ENCODE peak calls at places on chromosomes 12 and 14, in four cellular contexts. One of them, this sample, is unnamed.

GRCh38 chr14:76924363-76925151 is 98.3 kb downstream of the LRRC74A start:
- DNase-seq in fibroblast of lung: peak
- DNase-seq in CD4-positive, CD25-positive, alpha-beta regulatory T cell: peak
- DNase-seq in PC-3: no peak
- DNase-seq in this sample: no peak

GRCh38 chr12:50613463-50613862 is 108.7 kb downstream of the DIP2B start:
- DNase-seq in fibroblast of lung: no peak
- DNase-seq in CD4-positive, CD25-positive, alpha-beta regulatory T cell: no peak
- DNase-seq in PC-3: no peak
- DNase-seq in this sample: no peak

GRCh38 chr12:115403253-115403652 is 719.3 kb upstream of the TBX3 start:
- DNase-seq in fibroblast of lung: no peak
- DNase-seq in CD4-positive, CD25-positive, alpha-beta regulatory T cell: no peak
- DNase-seq in PC-3: no peak
- DNase-seq in this sample: no peak

GRCh38 chr14:105709281-105710118 is 183.1 kb downstream of the TMEM121 start:
- DNase-seq in fibroblast of lung: no peak
- DNase-seq in CD4-positive, CD25-positive, alpha-beta regulatory T cell: no peak
- DNase-seq in PC-3: no peak
- DNase-seq in this sample: no peak

GRCh38 chr12:1885605-1886245 is 32.7 kb downstream of the CACNA2D4 start:
- DNase-seq in fibroblast of lung: no peak
- DNase-seq in CD4-positive, CD25-positive, alpha-beta regulatory T cell: no peak
- DNase-seq in PC-3: no peak
- DNase-seq in this sample: no peak

GRCh38 chr14:75615200-75615599 is 36.8 kb downstream of the FLVCR2 start:
- DNase-seq in fibroblast of lung: no peak
- DNase-seq in CD4-positive, CD25-positive, alpha-beta regulatory T cell: no peak
- DNase-seq in PC-3: no peak
- DNase-seq in this sample: no peak

GRCh38 chr14:70567791-70568190 is 32.7 kb downstream of the MED6 start:
- DNase-seq in fibroblast of lung: peak
- DNase-seq in CD4-positive, CD25-positive, alpha-beta regulatory T cell: peak
- DNase-seq in PC-3: peak
- DNase-seq in this sample: no peak

GRCh38 chr12:132209654-132210222 is 65.5 kb downstream of the NOC4L start:
- DNase-seq in fibroblast of lung: no peak
- DNase-seq in CD4-positive, CD25-positive, alpha-beta regulatory T cell: no peak
- DNase-seq in PC-3: no peak
- DNase-seq in this sample: no peak

GRCh38 chr14:28599605-28600004 is 167.0 kb upstream of the FOXG1 start:
- DNase-seq in fibroblast of lung: no peak
- DNase-seq in CD4-positive, CD25-positive, alpha-beta regulatory T cell: no peak
- DNase-seq in PC-3: no peak
- DNase-seq in this sample: no peak

GRCh38 chr14:34361504-34362011 is 100.5 kb downstream of the SPTSSA start:
- DNase-seq in fibroblast of lung: peak
- DNase-seq in CD4-positive, CD25-positive, alpha-beta regulatory T cell: no peak
- DNase-seq in PC-3: peak
- DNase-seq in this sample: no peak

GRCh38 chr14:77965050-77965449 is 165.1 kb downstream of the ADCK1 start:
- DNase-seq in fibroblast of lung: no peak
- DNase-seq in CD4-positive, CD25-positive, alpha-beta regulatory T cell: no peak
- DNase-seq in PC-3: no peak
- DNase-seq in this sample: no peak

GRCh38 chr12:647039-647712 is 16.1 kb downstream of the NINJ2 start:
- DNase-seq in fibroblast of lung: no peak
- DNase-seq in CD4-positive, CD25-positive, alpha-beta regulatory T cell: no peak
- DNase-seq in PC-3: no peak
- DNase-seq in this sample: no peak

GRCh38 chr12:51262758-51263177 is 7.4 kb downstream of the SMAGP start:
- DNase-seq in fibroblast of lung: peak
- DNase-seq in CD4-positive, CD25-positive, alpha-beta regulatory T cell: peak
- DNase-seq in PC-3: peak
- DNase-seq in this sample: no peak

GRCh38 chr12:124026755-124027745 is 54.0 kb downstream of the ZNF664 start:
- DNase-seq in fibroblast of lung: peak
- DNase-seq in CD4-positive, CD25-positive, alpha-beta regulatory T cell: no peak
- DNase-seq in PC-3: peak
- DNase-seq in this sample: peak

GRCh38 chr12:29783773-29784666 is at the start of gene TMTC1:
- DNase-seq in fibroblast of lung: peak
- DNase-seq in CD4-positive, CD25-positive, alpha-beta regulatory T cell: no peak
- DNase-seq in PC-3: peak
- DNase-seq in this sample: no peak

GRCh38 chr14:100054553-100055075 is 10.6 kb upstream of the EVL start:
- DNase-seq in fibroblast of lung: no peak
- DNase-seq in CD4-positive, CD25-positive, alpha-beta regulatory T cell: no peak
- DNase-seq in PC-3: no peak
- DNase-seq in this sample: no peak

GRCh38 chr12:100229876-100230275 is 29.3 kb downstream of the ACTR6 start:
- DNase-seq in fibroblast of lung: no peak
- DNase-seq in CD4-positive, CD25-positive, alpha-beta regulatory T cell: no peak
- DNase-seq in PC-3: peak
- DNase-seq in this sample: no peak

GRCh38 chr12:130664252-130664651 is 51.8 kb downstream of the RIMBP2 start:
- DNase-seq in fibroblast of lung: no peak
- DNase-seq in CD4-positive, CD25-positive, alpha-beta regulatory T cell: no peak
- DNase-seq in PC-3: no peak
- DNase-seq in this sample: no peak

GRCh38 chr12:85260904-85261303 is 19.1 kb upstream of the ALX1 start:
- DNase-seq in fibroblast of lung: no peak
- DNase-seq in CD4-positive, CD25-positive, alpha-beta regulatory T cell: no peak
- DNase-seq in PC-3: peak
- DNase-seq in this sample: no peak

GRCh38 chr14:28756896-28757570 is 9.6 kb upstream of the FOXG1 start:
- DNase-seq in fibroblast of lung: peak
- DNase-seq in CD4-positive, CD25-positive, alpha-beta regulatory T cell: peak
- DNase-seq in PC-3: peak
- DNase-seq in this sample: no peak

GRCh38 chr14:104239185-104239775 is 100.9 kb downstream of the KIF26A start:
- DNase-seq in fibroblast of lung: no peak
- DNase-seq in CD4-positive, CD25-positive, alpha-beta regulatory T cell: no peak
- DNase-seq in PC-3: no peak
- DNase-seq in this sample: no peak

GRCh38 chr14:26191123-26191522 is 406.7 kb downstream of the NOVA1 start:
- DNase-seq in fibroblast of lung: no peak
- DNase-seq in CD4-positive, CD25-positive, alpha-beta regulatory T cell: no peak
- DNase-seq in PC-3: peak
- DNase-seq in this sample: no peak

GRCh38 chr14:71036433-71036832 is 129.2 kb downstream of the PCNX1 start:
- DNase-seq in fibroblast of lung: no peak
- DNase-seq in CD4-positive, CD25-positive, alpha-beta regulatory T cell: no peak
- DNase-seq in PC-3: peak
- DNase-seq in this sample: no peak

GRCh38 chr14:22487941-22488340 is 101.1 kb downstream of the DAD1 start:
- DNase-seq in fibroblast of lung: no peak
- DNase-seq in CD4-positive, CD25-positive, alpha-beta regulatory T cell: no peak
- DNase-seq in PC-3: no peak
- DNase-seq in this sample: no peak
- H3K4me3 ChIP-seq in fibroblast of lung: no peak
- H3K4me3 ChIP-seq in CD4-positive, CD25-positive, alpha-beta regulatory T cell: peak
- H3K4me3 ChIP-seq in PC-3: no peak
- H3K4me3 ChIP-seq in this sample: no peak

DNA sequence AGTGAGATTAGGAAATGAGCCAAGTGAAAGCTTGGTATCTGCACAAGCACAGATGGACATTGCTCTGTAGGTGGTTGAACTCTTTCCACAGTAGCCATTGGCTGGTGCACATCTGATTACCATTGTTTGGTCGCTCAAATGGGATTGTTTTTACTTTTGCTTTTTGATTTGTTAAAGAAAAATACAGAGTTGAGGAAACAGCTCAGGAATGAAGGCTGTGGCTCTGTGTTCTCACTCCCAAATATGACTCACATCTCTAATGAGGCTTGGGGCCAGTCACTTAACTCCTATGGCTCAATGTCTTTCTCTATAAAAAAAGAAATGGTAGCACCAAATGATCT is 241.3 kb downstream of the BMP4 start:
- DNase-seq in fibroblast of lung: peak
- DNase-seq in CD4-positive, CD25-positive, alpha-beta regulatory T cell: no peak
- DNase-seq in PC-3: peak
- DNase-seq in this sample: peak
- H3K4me3 ChIP-seq in fibroblast of lung: peak
- H3K4me3 ChIP-seq in CD4-positive, CD25-positive, alpha-beta regulatory T cell: no peak
- H3K4me3 ChIP-seq in PC-3: peak
- H3K4me3 ChIP-seq in this sample: no peak

DNA sequence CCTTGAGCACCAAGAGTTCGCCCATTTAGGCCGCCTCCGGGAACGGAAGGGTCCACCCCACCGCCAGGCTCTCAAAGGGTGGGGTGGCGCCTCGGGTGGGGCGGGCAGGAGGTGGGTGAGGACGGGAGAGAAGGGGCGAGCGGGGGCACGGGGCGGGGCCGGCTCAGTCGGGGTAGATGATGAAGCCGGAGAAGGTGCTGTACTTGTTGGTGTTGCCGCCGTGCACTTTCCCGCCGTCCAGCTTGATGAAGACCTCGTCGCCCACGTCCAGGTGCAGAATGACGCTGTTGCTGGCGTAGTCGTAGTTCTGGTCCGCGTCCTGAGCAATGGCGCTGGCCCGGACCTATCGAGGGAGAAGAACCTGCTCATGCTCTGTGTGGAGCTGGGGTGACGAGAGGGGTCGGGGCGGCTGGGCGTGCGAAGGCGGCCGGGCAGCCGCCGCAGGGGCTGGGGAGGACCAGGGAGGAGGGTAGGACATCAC is 4.1 kb downstream of the C1QL4 start:
- DNase-seq in fibroblast of lung: no peak
- DNase-seq in CD4-positive, CD25-positive, alpha-beta regulatory T cell: no peak
- DNase-seq in PC-3: no peak
- DNase-seq in this sample: no peak
- H3K4me3 ChIP-seq in fibroblast of lung: peak
- H3K4me3 ChIP-seq in CD4-positive, CD25-positive, alpha-beta regulatory T cell: no peak
- H3K4me3 ChIP-seq in PC-3: no peak
- H3K4me3 ChIP-seq in this sample: no peak

DNA sequence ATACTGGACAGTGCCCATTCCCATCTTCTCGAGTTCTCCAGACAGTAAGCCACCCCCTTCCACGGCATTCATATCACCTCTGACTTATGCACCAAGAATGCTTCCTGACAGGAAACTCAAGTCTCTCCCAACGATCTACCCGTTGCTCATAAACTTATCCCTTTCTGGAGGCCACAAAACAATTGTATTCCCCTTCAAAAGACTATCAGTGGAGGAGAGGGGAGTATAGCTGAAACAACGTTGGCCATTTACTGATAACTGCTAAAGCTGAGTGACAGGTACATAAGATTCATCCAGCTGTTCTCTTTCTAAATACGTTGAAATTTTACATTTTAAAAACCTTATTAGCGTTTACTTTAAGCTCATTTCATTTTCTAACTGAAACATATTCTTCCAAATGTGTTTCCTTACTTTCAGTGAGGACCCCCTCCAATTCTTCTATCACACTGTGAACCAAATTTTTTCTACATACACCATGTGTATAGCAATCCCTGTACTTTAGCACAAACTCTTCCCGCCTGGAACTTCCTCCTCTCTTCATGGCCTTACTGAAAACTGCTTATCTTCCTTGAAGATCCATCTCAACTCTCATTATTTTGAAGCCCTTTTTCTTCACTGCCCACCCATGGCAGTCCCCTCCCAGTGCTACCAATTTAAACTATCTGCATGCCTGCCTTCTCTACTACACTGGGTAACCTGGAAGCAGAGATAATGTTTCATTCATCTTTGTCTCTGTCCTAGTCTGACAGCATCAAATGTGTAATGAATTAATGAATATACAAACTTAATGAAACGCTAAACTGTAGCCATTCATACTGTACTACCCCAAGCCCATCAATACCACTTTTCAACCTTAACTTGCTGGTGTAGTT is 28.8 kb downstream of the ATXN2 start:
- DNase-seq in fibroblast of lung: peak
- DNase-seq in CD4-positive, CD25-positive, alpha-beta regulatory T cell: no peak
- DNase-seq in PC-3: peak
- DNase-seq in this sample: peak
- H3K4me3 ChIP-seq in fibroblast of lung: no peak
- H3K4me3 ChIP-seq in CD4-positive, CD25-positive, alpha-beta regulatory T cell: no peak
- H3K4me3 ChIP-seq in PC-3: peak
- H3K4me3 ChIP-seq in this sample: no peak

GRCh38 chr12:64085996-64086395 is 136.1 kb downstream of the KICS2 start:
- DNase-seq in fibroblast of lung: no peak
- DNase-seq in CD4-positive, CD25-positive, alpha-beta regulatory T cell: no peak
- DNase-seq in PC-3: peak
- DNase-seq in this sample: no peak

GRCh38 chr12:64082866-64083268 is 139.2 kb downstream of the KICS2 start:
- DNase-seq in fibroblast of lung: no peak
- DNase-seq in CD4-positive, CD25-positive, alpha-beta regulatory T cell: no peak
- DNase-seq in PC-3: no peak
- DNase-seq in this sample: no peak

GRCh38 chr12:64081020-64081419 is 141.1 kb downstream of the KICS2 start:
- DNase-seq in fibroblast of lung: peak
- DNase-seq in CD4-positive, CD25-positive, alpha-beta regulatory T cell: no peak
- DNase-seq in PC-3: no peak
- DNase-seq in this sample: no peak

GRCh38 chr12:64085154-64085553 is 136.9 kb downstream of the KICS2 start:
- DNase-seq in fibroblast of lung: no peak
- DNase-seq in CD4-positive, CD25-positive, alpha-beta regulatory T cell: no peak
- DNase-seq in PC-3: no peak
- DNase-seq in this sample: no peak

GRCh38 chr12:64083285-64084210 is 138.5 kb downstream of the KICS2 start:
- DNase-seq in fibroblast of lung: peak
- DNase-seq in CD4-positive, CD25-positive, alpha-beta regulatory T cell: no peak
- DNase-seq in PC-3: peak
- DNase-seq in this sample: peak
- H3K4me3 ChIP-seq in fibroblast of lung: peak
- H3K4me3 ChIP-seq in CD4-positive, CD25-positive, alpha-beta regulatory T cell: no peak
- H3K4me3 ChIP-seq in PC-3: no peak
- H3K4me3 ChIP-seq in this sample: no peak

DNA sequence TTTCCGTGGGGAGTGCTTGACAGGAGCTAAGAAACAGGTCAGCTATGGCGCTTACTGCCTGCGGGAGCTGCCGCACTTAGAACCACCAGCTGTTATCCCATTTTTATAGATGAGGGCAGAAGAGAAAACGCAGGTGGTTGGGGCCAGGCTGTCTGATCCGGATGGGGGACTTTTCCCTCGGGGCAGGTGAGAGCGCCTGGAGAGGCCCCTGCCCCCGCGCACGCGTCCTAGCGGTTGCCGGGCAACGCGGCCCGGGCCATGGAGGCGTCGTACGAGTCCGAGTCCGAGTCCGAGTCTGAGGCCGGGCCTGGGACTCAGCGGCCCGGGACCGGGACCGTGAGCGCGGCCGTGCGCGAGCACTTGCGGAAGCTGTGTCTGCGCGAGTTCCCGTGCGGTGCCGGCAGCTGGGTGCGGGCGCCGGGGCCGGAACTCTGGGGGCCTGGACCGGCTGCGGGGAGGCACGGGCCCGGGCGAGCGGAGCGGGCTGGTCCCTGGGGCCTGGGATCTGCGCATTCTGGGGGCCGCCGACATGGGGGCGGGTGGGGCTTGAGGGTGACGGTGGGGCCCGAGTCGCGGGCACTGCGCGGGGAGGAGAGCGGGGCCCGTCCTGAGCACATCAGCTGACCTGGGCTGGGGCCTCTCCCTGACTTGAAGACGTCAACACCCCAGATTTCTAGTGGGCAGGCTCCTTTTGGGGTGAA is at the start of gene LRRC43:
- DNase-seq in fibroblast of lung: peak
- DNase-seq in CD4-positive, CD25-positive, alpha-beta regulatory T cell: peak
- DNase-seq in PC-3: no peak
- DNase-seq in this sample: no peak
- H3K4me3 ChIP-seq in fibroblast of lung: peak
- H3K4me3 ChIP-seq in CD4-positive, CD25-positive, alpha-beta regulatory T cell: no peak
- H3K4me3 ChIP-seq in PC-3: peak
- H3K4me3 ChIP-seq in this sample: peak

GRCh38 chr12:23681237-23681636 is 268.2 kb downstream of the SOX5 start:
- DNase-seq in fibroblast of lung: no peak
- DNase-seq in CD4-positive, CD25-positive, alpha-beta regulatory T cell: no peak
- DNase-seq in PC-3: no peak
- DNase-seq in this sample: no peak
- H3K4me3 ChIP-seq in fibroblast of lung: no peak
- H3K4me3 ChIP-seq in CD4-positive, CD25-positive, alpha-beta regulatory T cell: no peak
- H3K4me3 ChIP-seq in PC-3: no peak
- H3K4me3 ChIP-seq in this sample: no peak

This sample was measured in skeletal muscle cell.